ENCODE peak calls at places on chromosomes 5 and 9, in five cellular contexts. One of them, this sample, is unnamed.

GRCh38 chr5:101976933-101977332 is 319.2 kb downstream of the SLCO4C1 start:
- DNase-seq in RWPE1: no peak
- DNase-seq in naive thymus-derived CD4-positive, alpha-beta T cell: no peak
- DNase-seq in heart right ventricle: no peak
- DNase-seq in sigmoid colon: no peak
- DNase-seq in this sample: no peak

GRCh38 chr5:179803651-179804598 is 2.7 kb downstream of the MGAT4B start:
- DNase-seq in heart right ventricle: no peak
- DNase-seq in RWPE1: no peak
- DNase-seq in sigmoid colon: peak; percentile 66
- DNase-seq in naive thymus-derived CD4-positive, alpha-beta T cell: no peak
- DNase-seq in this sample: peak; percentile 33

GRCh38 chr9:124098141-124098905 is 86.8 kb downstream of the LHX2 start:
- DNase-seq in sigmoid colon: no peak
- DNase-seq in heart right ventricle: no peak
- DNase-seq in RWPE1: peak; percentile 67
- DNase-seq in naive thymus-derived CD4-positive, alpha-beta T cell: no peak
- DNase-seq in this sample: no peak

GRCh38 chr5:10220253-10220652 is 29.4 kb downstream of the ATPSCKMT start:
- DNase-seq in RWPE1: no peak
- DNase-seq in heart right ventricle: no peak
- DNase-seq in sigmoid colon: no peak
- DNase-seq in naive thymus-derived CD4-positive, alpha-beta T cell: no peak
- DNase-seq in this sample: no peak

GRCh38 chr9:477146-477545 is 262.5 kb downstream of the DOCK8 start:
- DNase-seq in naive thymus-derived CD4-positive, alpha-beta T cell: no peak
- DNase-seq in heart right ventricle: no peak
- DNase-seq in RWPE1: no peak
- DNase-seq in sigmoid colon: no peak
- DNase-seq in this sample: no peak

GRCh38 chr5:83701886-83702285 is 18.8 kb downstream of the HAPLN1 start:
- DNase-seq in sigmoid colon: no peak
- DNase-seq in RWPE1: peak; percentile 76
- DNase-seq in naive thymus-derived CD4-positive, alpha-beta T cell: no peak
- DNase-seq in heart right ventricle: no peak
- DNase-seq in this sample: no peak

GRCh38 chr9:27504259-27504658 is 19.8 kb upstream of the IFNK start:
- DNase-seq in naive thymus-derived CD4-positive, alpha-beta T cell: no peak
- DNase-seq in RWPE1: no peak
- DNase-seq in sigmoid colon: no peak
- DNase-seq in heart right ventricle: no peak
- DNase-seq in this sample: no peak

GRCh38 chr9:98306384-98307145 is 51.1 kb upstream of the TBC1D2 start:
- DNase-seq in naive thymus-derived CD4-positive, alpha-beta T cell: no peak
- DNase-seq in sigmoid colon: no peak
- DNase-seq in RWPE1: no peak
- DNase-seq in heart right ventricle: peak; percentile 10
- DNase-seq in this sample: no peak

GRCh38 chr5:140358738-140359310 is 1.2 kb upstream of the SLC4A9 start:
- DNase-seq in sigmoid colon: no peak
- DNase-seq in RWPE1: peak; percentile 74
- DNase-seq in heart right ventricle: no peak
- DNase-seq in naive thymus-derived CD4-positive, alpha-beta T cell: no peak
- DNase-seq in this sample: no peak

GRCh38 chr9:120310035-120310434 is 269.9 kb downstream of the CDK5RAP2 start:
- DNase-seq in heart right ventricle: no peak
- DNase-seq in sigmoid colon: no peak
- DNase-seq in RWPE1: no peak
- DNase-seq in naive thymus-derived CD4-positive, alpha-beta T cell: no peak
- DNase-seq in this sample: no peak

GRCh38 chr5:73733219-73733618 is 107.2 kb downstream of the ARHGEF28 start:
- DNase-seq in RWPE1: no peak
- DNase-seq in heart right ventricle: no peak
- DNase-seq in sigmoid colon: no peak
- DNase-seq in naive thymus-derived CD4-positive, alpha-beta T cell: no peak
- DNase-seq in this sample: no peak

GRCh38 chr9:3479516-3480352 is 46.1 kb downstream of the RFX3 start:
- DNase-seq in sigmoid colon: no peak
- DNase-seq in naive thymus-derived CD4-positive, alpha-beta T cell: no peak
- DNase-seq in heart right ventricle: no peak
- DNase-seq in RWPE1: no peak
- DNase-seq in this sample: no peak

GRCh38 chr5:83031391-83031790 is 45.8 kb downstream of the TMEM167A start:
- DNase-seq in sigmoid colon: no peak
- DNase-seq in heart right ventricle: no peak
- DNase-seq in naive thymus-derived CD4-positive, alpha-beta T cell: no peak
- DNase-seq in RWPE1: no peak
- DNase-seq in this sample: no peak

GRCh38 chr9:121376214-121376830 is 6.3 kb upstream of the STOM start:
- DNase-seq in heart right ventricle: no peak
- DNase-seq in RWPE1: no peak
- DNase-seq in naive thymus-derived CD4-positive, alpha-beta T cell: no peak
- DNase-seq in sigmoid colon: no peak
- DNase-seq in this sample: no peak

GRCh38 chr5:156934450-156935211 is 28.4 kb downstream of the TIMD4 start:
- DNase-seq in heart right ventricle: peak; percentile 4
- DNase-seq in naive thymus-derived CD4-positive, alpha-beta T cell: peak; percentile 61
- DNase-seq in RWPE1: no peak
- DNase-seq in sigmoid colon: no peak
- DNase-seq in this sample: no peak

GRCh38 chr5:64635056-64635686 is 55.1 kb upstream of the SHISAL2B start:
- DNase-seq in naive thymus-derived CD4-positive, alpha-beta T cell: peak; percentile 32
- DNase-seq in heart right ventricle: no peak
- DNase-seq in sigmoid colon: no peak
- DNase-seq in RWPE1: peak; percentile 37
- DNase-seq in this sample: no peak

GRCh38 chr5:1118231-1118698 is 6.4 kb upstream of the SLC12A7 start:
- DNase-seq in RWPE1: peak; percentile 50
- DNase-seq in heart right ventricle: no peak
- DNase-seq in sigmoid colon: no peak
- DNase-seq in naive thymus-derived CD4-positive, alpha-beta T cell: no peak
- DNase-seq in this sample: no peak

GRCh38 chr9:129549139-129549538 is 71.8 kb downstream of the C9orf50 start:
- DNase-seq in sigmoid colon: peak; percentile 61
- DNase-seq in RWPE1: no peak
- DNase-seq in naive thymus-derived CD4-positive, alpha-beta T cell: no peak
- DNase-seq in heart right ventricle: no peak
- DNase-seq in this sample: no peak
- H3K27ac ChIP-seq in sigmoid colon: peak overlapping the region; percentile 73
- H3K27ac ChIP-seq in RWPE1: no peak overlapping the region
- H3K27ac ChIP-seq in naive thymus-derived CD4-positive, alpha-beta T cell: no peak overlapping the region
- H3K27ac ChIP-seq in heart right ventricle: peak overlapping the region; percentile 90
- H3K27ac ChIP-seq in this sample: peak overlapping the region; percentile 29

DNA sequence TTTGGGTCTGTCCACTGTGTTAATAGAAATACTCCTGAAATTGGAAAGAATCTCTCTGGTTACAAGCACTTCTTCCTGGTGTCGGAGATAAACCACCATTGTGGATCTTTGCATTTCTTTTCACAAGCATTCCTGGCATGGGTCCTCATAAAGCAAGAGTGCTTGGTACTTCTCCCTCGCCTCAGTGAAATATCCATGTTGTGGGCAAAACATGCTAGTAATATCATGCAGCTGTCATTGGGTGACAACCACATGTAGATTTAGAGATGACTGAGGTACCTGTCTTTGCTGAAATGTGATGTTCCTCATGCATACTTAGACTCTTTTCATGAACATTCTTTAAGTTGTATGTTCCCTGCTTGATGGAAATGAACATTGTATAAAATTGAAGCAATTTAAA is 697.7 kb upstream of the WWC1 start:
- DNase-seq in RWPE1: no peak
- DNase-seq in sigmoid colon: no peak
- DNase-seq in naive thymus-derived CD4-positive, alpha-beta T cell: no peak
- DNase-seq in heart right ventricle: no peak
- DNase-seq in this sample: no peak
- H3K27ac ChIP-seq in RWPE1: no peak overlapping the region
- H3K27ac ChIP-seq in sigmoid colon: no peak overlapping the region
- H3K27ac ChIP-seq in naive thymus-derived CD4-positive, alpha-beta T cell: no peak overlapping the region
- H3K27ac ChIP-seq in heart right ventricle: no peak overlapping the region
- H3K27ac ChIP-seq in this sample: no peak overlapping the region

GRCh38 chr9:134704499-134704898 is 62.9 kb downstream of the COL5A1 start:
- DNase-seq in naive thymus-derived CD4-positive, alpha-beta T cell: no peak
- DNase-seq in heart right ventricle: no peak
- DNase-seq in RWPE1: no peak
- DNase-seq in sigmoid colon: no peak
- DNase-seq in this sample: no peak

GRCh38 chr9:134707031-134707680 is 65.6 kb downstream of the COL5A1 start:
- DNase-seq in RWPE1: peak; percentile 44
- DNase-seq in sigmoid colon: peak; percentile 98
- DNase-seq in naive thymus-derived CD4-positive, alpha-beta T cell: no peak
- DNase-seq in heart right ventricle: peak; percentile 86
- DNase-seq in this sample: peak; percentile 68

GRCh38 chr9:134706522-134706921 is 64.9 kb downstream of the COL5A1 start:
- DNase-seq in RWPE1: no peak
- DNase-seq in sigmoid colon: no peak
- DNase-seq in naive thymus-derived CD4-positive, alpha-beta T cell: no peak
- DNase-seq in heart right ventricle: no peak
- DNase-seq in this sample: no peak

GRCh38 chr9:134707731-134708671 is 66.4 kb downstream of the COL5A1 start:
- DNase-seq in heart right ventricle: no peak
- DNase-seq in sigmoid colon: no peak
- DNase-seq in naive thymus-derived CD4-positive, alpha-beta T cell: no peak
- DNase-seq in RWPE1: no peak
- DNase-seq in this sample: no peak

GRCh38 chr9:134705786-134706185 is 64.2 kb downstream of the COL5A1 start:
- DNase-seq in naive thymus-derived CD4-positive, alpha-beta T cell: no peak
- DNase-seq in RWPE1: no peak
- DNase-seq in sigmoid colon: no peak
- DNase-seq in heart right ventricle: no peak
- DNase-seq in this sample: no peak
- H3K27ac ChIP-seq in naive thymus-derived CD4-positive, alpha-beta T cell: no peak overlapping the region
- H3K27ac ChIP-seq in RWPE1: peak overlapping the region; percentile 83
- H3K27ac ChIP-seq in sigmoid colon: peak overlapping the region; percentile 87
- H3K27ac ChIP-seq in heart right ventricle: peak overlapping the region; percentile 64
- H3K27ac ChIP-seq in this sample: no peak overlapping the region

GRCh38 chr5:151105561-151105960 is 24.7 kb upstream of the TNIP1 start:
- DNase-seq in sigmoid colon: no peak
- DNase-seq in RWPE1: no peak
- DNase-seq in heart right ventricle: no peak
- DNase-seq in naive thymus-derived CD4-positive, alpha-beta T cell: no peak
- DNase-seq in this sample: no peak
- H3K27ac ChIP-seq in sigmoid colon: peak overlapping the region; percentile 85
- H3K27ac ChIP-seq in RWPE1: no peak overlapping the region
- H3K27ac ChIP-seq in heart right ventricle: no peak overlapping the region
- H3K27ac ChIP-seq in naive thymus-derived CD4-positive, alpha-beta T cell: no peak overlapping the region
- H3K27ac ChIP-seq in this sample: no peak overlapping the region

GRCh38 chr5:122312670-122312988 is 592 bp downstream of the SNCAIP start:
- DNase-seq in sigmoid colon: no peak
- DNase-seq in heart right ventricle: no peak
- DNase-seq in RWPE1: no peak
- DNase-seq in naive thymus-derived CD4-positive, alpha-beta T cell: no peak
- DNase-seq in this sample: peak; percentile 25
- H3K27ac ChIP-seq in sigmoid colon: peak overlapping the region; percentile 1
- H3K27ac ChIP-seq in heart right ventricle: peak overlapping the region; percentile 54
- H3K27ac ChIP-seq in RWPE1: no peak overlapping the region
- H3K27ac ChIP-seq in naive thymus-derived CD4-positive, alpha-beta T cell: no peak overlapping the region
- H3K27ac ChIP-seq in this sample: no peak overlapping the region

GRCh38 chr5:149596712-149597111 is 15.4 kb downstream of the ARHGEF37 start:
- DNase-seq in RWPE1: no peak
- DNase-seq in heart right ventricle: no peak
- DNase-seq in naive thymus-derived CD4-positive, alpha-beta T cell: no peak
- DNase-seq in sigmoid colon: no peak
- DNase-seq in this sample: no peak

GRCh38 chr5:149597618-149598017 is 16.3 kb downstream of the ARHGEF37 start:
- DNase-seq in sigmoid colon: no peak
- DNase-seq in naive thymus-derived CD4-positive, alpha-beta T cell: no peak
- DNase-seq in heart right ventricle: no peak
- DNase-seq in RWPE1: no peak
- DNase-seq in this sample: no peak

GRCh38 chr5:149594206-149594895 is 13.1 kb downstream of the ARHGEF37 start:
- DNase-seq in RWPE1: no peak
- DNase-seq in naive thymus-derived CD4-positive, alpha-beta T cell: no peak
- DNase-seq in heart right ventricle: no peak
- DNase-seq in sigmoid colon: no peak
- DNase-seq in this sample: no peak

GRCh38 chr5:149588947-149589346 is 7.6 kb downstream of the ARHGEF37 start:
- DNase-seq in sigmoid colon: no peak
- DNase-seq in heart right ventricle: no peak
- DNase-seq in RWPE1: no peak
- DNase-seq in naive thymus-derived CD4-positive, alpha-beta T cell: no peak
- DNase-seq in this sample: no peak

GRCh38 chr5:149593370-149593769 is 12.1 kb downstream of the ARHGEF37 start:
- DNase-seq in naive thymus-derived CD4-positive, alpha-beta T cell: no peak
- DNase-seq in heart right ventricle: no peak
- DNase-seq in sigmoid colon: no peak
- DNase-seq in RWPE1: no peak
- DNase-seq in this sample: no peak
- H3K27ac ChIP-seq in naive thymus-derived CD4-positive, alpha-beta T cell: no peak overlapping the region
- H3K27ac ChIP-seq in heart right ventricle: no peak overlapping the region
- H3K27ac ChIP-seq in sigmoid colon: no peak overlapping the region
- H3K27ac ChIP-seq in RWPE1: no peak overlapping the region
- H3K27ac ChIP-seq in this sample: no peak overlapping the region

GRCh38 chr9:72527801-72528195 is 6.4 kb downstream of the TMC1 start:
- DNase-seq in naive thymus-derived CD4-positive, alpha-beta T cell: no peak
- DNase-seq in RWPE1: no peak
- DNase-seq in sigmoid colon: no peak
- DNase-seq in heart right ventricle: no peak
- DNase-seq in this sample: no peak
- H3K27ac ChIP-seq in naive thymus-derived CD4-positive, alpha-beta T cell: peak overlapping the region; percentile 65
- H3K27ac ChIP-seq in RWPE1: peak overlapping the region; percentile 81
- H3K27ac ChIP-seq in sigmoid colon: peak overlapping the region; percentile 62
- H3K27ac ChIP-seq in heart right ventricle: peak overlapping the region; percentile 80
- H3K27ac ChIP-seq in this sample: peak overlapping the region; percentile 55

DNA sequence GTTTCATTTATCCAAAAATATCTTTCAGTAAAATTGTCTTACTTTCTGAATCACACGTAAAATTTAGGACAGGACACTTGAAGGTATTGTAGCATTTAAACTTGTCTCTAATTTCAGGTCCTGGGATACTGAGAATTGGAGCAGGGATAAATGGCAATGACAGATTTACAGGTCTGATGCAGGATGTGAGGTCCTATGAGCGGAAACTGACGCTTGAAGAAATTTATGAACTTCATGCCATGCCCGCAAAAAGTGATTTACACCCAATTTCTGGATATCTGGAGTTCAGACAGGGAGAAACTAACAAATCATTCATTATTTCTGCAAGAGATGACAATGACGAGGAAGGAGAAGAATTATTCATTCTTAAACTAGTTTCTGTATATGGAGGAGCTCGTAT is 99.2 kb downstream of the ADGRV1 start:
- DNase-seq in sigmoid colon: no peak
- DNase-seq in naive thymus-derived CD4-positive, alpha-beta T cell: no peak
- DNase-seq in RWPE1: no peak
- DNase-seq in heart right ventricle: no peak
- DNase-seq in this sample: no peak
- H3K27ac ChIP-seq in sigmoid colon: no peak overlapping the region
- H3K27ac ChIP-seq in naive thymus-derived CD4-positive, alpha-beta T cell: no peak overlapping the region
- H3K27ac ChIP-seq in RWPE1: no peak overlapping the region
- H3K27ac ChIP-seq in heart right ventricle: no peak overlapping the region
- H3K27ac ChIP-seq in this sample: no peak overlapping the region